ENCODE peak calls at places on chromosomes 4 and X, in five cellular contexts. One of them, this sample, is unnamed.

GRCh38 chrX:119775517-119776238 is 15.8 kb downstream of the RPL39 start:
- DNase-seq in epithelial cell of esophagus: no peak
- DNase-seq in left ventricle myocardium inferior: no peak
- DNase-seq in A673: no peak
- DNase-seq in cardiac muscle cell: no peak
- DNase-seq in this sample: no peak

GRCh38 chr4:149700272-149700671 is 115.4 kb downstream of the IQCM start:
- DNase-seq in epithelial cell of esophagus: no peak
- DNase-seq in left ventricle myocardium inferior: no peak
- DNase-seq in A673: no peak
- DNase-seq in cardiac muscle cell: no peak
- DNase-seq in this sample: no peak

GRCh38 chr4:124727331-124727730 is 14.8 kb upstream of the ANKRD50 start:
- DNase-seq in epithelial cell of esophagus: peak
- DNase-seq in left ventricle myocardium inferior: no peak
- DNase-seq in A673: no peak
- DNase-seq in cardiac muscle cell: no peak
- DNase-seq in this sample: no peak

GRCh38 chrX:141732031-141732430 is 33.5 kb upstream of the SPANXD start:
- DNase-seq in epithelial cell of esophagus: peak
- DNase-seq in left ventricle myocardium inferior: no peak
- DNase-seq in A673: no peak
- DNase-seq in cardiac muscle cell: no peak
- DNase-seq in this sample: no peak

GRCh38 chr4:90069151-90069550 is 58.0 kb upstream of the CCSER1 start:
- DNase-seq in epithelial cell of esophagus: peak
- DNase-seq in left ventricle myocardium inferior: no peak
- DNase-seq in A673: no peak
- DNase-seq in cardiac muscle cell: peak
- DNase-seq in this sample: peak

GRCh38 chr4:88008133-88008621 is 742 bp downstream of the PKD2 start:
- DNase-seq in epithelial cell of esophagus: peak
- DNase-seq in left ventricle myocardium inferior: peak
- DNase-seq in A673: peak
- DNase-seq in cardiac muscle cell: peak
- DNase-seq in this sample: peak

GRCh38 chr4:35559559-35560365 is 684.6 kb downstream of the ARAP2 start:
- DNase-seq in epithelial cell of esophagus: peak
- DNase-seq in left ventricle myocardium inferior: no peak
- DNase-seq in A673: no peak
- DNase-seq in cardiac muscle cell: no peak
- DNase-seq in this sample: no peak

GRCh38 chrX:39782276-39782675 is 315.5 kb downstream of the BCOR start:
- DNase-seq in epithelial cell of esophagus: no peak
- DNase-seq in left ventricle myocardium inferior: no peak
- DNase-seq in A673: no peak
- DNase-seq in cardiac muscle cell: no peak
- DNase-seq in this sample: no peak

GRCh38 chr4:41784191-41784979 is 35.9 kb upstream of the PHOX2B start:
- DNase-seq in epithelial cell of esophagus: no peak
- DNase-seq in left ventricle myocardium inferior: no peak
- DNase-seq in A673: no peak
- DNase-seq in cardiac muscle cell: no peak
- DNase-seq in this sample: no peak

GRCh38 chr4:75985116-75985515 is 5.6 kb downstream of the SDAD1 start:
- DNase-seq in epithelial cell of esophagus: peak
- DNase-seq in left ventricle myocardium inferior: no peak
- DNase-seq in A673: no peak
- DNase-seq in cardiac muscle cell: peak
- DNase-seq in this sample: no peak

GRCh38 chrX:139739138-139739537 is 31.2 kb upstream of the MCF2 start:
- DNase-seq in epithelial cell of esophagus: peak
- DNase-seq in left ventricle myocardium inferior: no peak
- DNase-seq in A673: no peak
- DNase-seq in cardiac muscle cell: peak
- DNase-seq in this sample: no peak

GRCh38 chr4:40562681-40563080 is 67.0 kb downstream of the RBM47 start:
- DNase-seq in epithelial cell of esophagus: peak
- DNase-seq in left ventricle myocardium inferior: no peak
- DNase-seq in A673: peak
- DNase-seq in cardiac muscle cell: no peak
- DNase-seq in this sample: no peak

GRCh38 chr4:41256740-41257256 is at the start of gene UCHL1:
- DNase-seq in epithelial cell of esophagus: no peak
- DNase-seq in left ventricle myocardium inferior: peak
- DNase-seq in A673: peak
- DNase-seq in cardiac muscle cell: peak
- DNase-seq in this sample: no peak

GRCh38 chr4:112645541-112646329 is 8.8 kb downstream of the LARP7 start:
- DNase-seq in epithelial cell of esophagus: no peak
- DNase-seq in left ventricle myocardium inferior: no peak
- DNase-seq in A673: no peak
- DNase-seq in cardiac muscle cell: no peak
- DNase-seq in this sample: no peak

GRCh38 chr4:6142935-6143602 is 57.3 kb downstream of the JAKMIP1 start:
- DNase-seq in epithelial cell of esophagus: no peak
- DNase-seq in left ventricle myocardium inferior: no peak
- DNase-seq in A673: no peak
- DNase-seq in cardiac muscle cell: no peak
- DNase-seq in this sample: no peak

GRCh38 chr4:141642711-141643110 is 6.3 kb downstream of the IL15 start:
- DNase-seq in epithelial cell of esophagus: peak
- DNase-seq in left ventricle myocardium inferior: no peak
- DNase-seq in A673: no peak
- DNase-seq in cardiac muscle cell: no peak
- DNase-seq in this sample: no peak

GRCh38 chrX:9942086-9942485 is 25.1 kb upstream of the CLDN34 start:
- DNase-seq in epithelial cell of esophagus: no peak
- DNase-seq in left ventricle myocardium inferior: no peak
- DNase-seq in A673: no peak
- DNase-seq in cardiac muscle cell: no peak
- DNase-seq in this sample: no peak

GRCh38 chrX:14095702-14096101 is 66.0 kb upstream of the GEMIN8 start:
- DNase-seq in epithelial cell of esophagus: peak
- DNase-seq in left ventricle myocardium inferior: no peak
- DNase-seq in A673: peak
- DNase-seq in cardiac muscle cell: peak
- DNase-seq in this sample: peak
- H3K4me3 ChIP-seq in epithelial cell of esophagus: no peak
- H3K4me3 ChIP-seq in left ventricle myocardium inferior: no peak
- H3K4me3 ChIP-seq in A673: no peak
- H3K4me3 ChIP-seq in cardiac muscle cell: no peak
- H3K4me3 ChIP-seq in this sample: no peak

DNA sequence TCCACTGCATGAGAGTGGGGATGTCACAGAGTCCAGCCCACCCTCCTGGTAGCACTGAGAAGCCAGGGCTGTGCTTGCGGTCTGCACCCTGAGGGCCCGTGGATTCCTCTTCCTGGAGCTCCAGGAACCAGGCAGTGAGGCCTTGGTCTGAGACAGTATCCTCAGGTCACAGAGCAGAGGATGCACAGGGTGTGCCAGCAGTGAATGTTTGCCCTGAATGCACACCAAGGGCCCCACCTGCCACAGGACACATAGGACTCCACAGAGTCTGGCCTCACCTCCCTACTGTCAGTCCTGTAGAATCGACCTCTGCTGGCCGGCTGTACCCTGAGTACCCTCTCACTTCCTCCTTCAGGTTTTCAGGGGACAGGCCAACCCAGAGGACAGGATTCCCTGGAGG is 2.7 kb downstream of the MAGEA1 start:
- DNase-seq in epithelial cell of esophagus: no peak
- DNase-seq in left ventricle myocardium inferior: no peak
- DNase-seq in A673: no peak
- DNase-seq in cardiac muscle cell: no peak
- DNase-seq in this sample: no peak
- H3K4me3 ChIP-seq in epithelial cell of esophagus: no peak
- H3K4me3 ChIP-seq in left ventricle myocardium inferior: no peak
- H3K4me3 ChIP-seq in A673: no peak
- H3K4me3 ChIP-seq in cardiac muscle cell: no peak
- H3K4me3 ChIP-seq in this sample: no peak

GRCh38 chr4:174918058-174918457 is at the start of gene ADAM29:
- DNase-seq in epithelial cell of esophagus: no peak
- DNase-seq in left ventricle myocardium inferior: no peak
- DNase-seq in A673: no peak
- DNase-seq in cardiac muscle cell: no peak
- DNase-seq in this sample: no peak
- H3K4me3 ChIP-seq in epithelial cell of esophagus: no peak
- H3K4me3 ChIP-seq in left ventricle myocardium inferior: no peak
- H3K4me3 ChIP-seq in A673: no peak
- H3K4me3 ChIP-seq in cardiac muscle cell: no peak
- H3K4me3 ChIP-seq in this sample: no peak

GRCh38 chr4:55154933-55155332 is 29.5 kb upstream of the KDR start:
- DNase-seq in epithelial cell of esophagus: no peak
- DNase-seq in left ventricle myocardium inferior: no peak
- DNase-seq in A673: no peak
- DNase-seq in cardiac muscle cell: no peak
- DNase-seq in this sample: no peak

GRCh38 chr4:55154290-55154880 is 29.0 kb upstream of the KDR start:
- DNase-seq in epithelial cell of esophagus: no peak
- DNase-seq in left ventricle myocardium inferior: no peak
- DNase-seq in A673: no peak
- DNase-seq in cardiac muscle cell: no peak
- DNase-seq in this sample: no peak

GRCh38 chr4:55158957-55159356 is 33.6 kb upstream of the KDR start:
- DNase-seq in epithelial cell of esophagus: no peak
- DNase-seq in left ventricle myocardium inferior: no peak
- DNase-seq in A673: no peak
- DNase-seq in cardiac muscle cell: no peak
- DNase-seq in this sample: no peak

GRCh38 chr4:55159851-55160250 is 34.5 kb upstream of the KDR start:
- DNase-seq in epithelial cell of esophagus: no peak
- DNase-seq in left ventricle myocardium inferior: no peak
- DNase-seq in A673: no peak
- DNase-seq in cardiac muscle cell: peak
- DNase-seq in this sample: no peak

DNA sequence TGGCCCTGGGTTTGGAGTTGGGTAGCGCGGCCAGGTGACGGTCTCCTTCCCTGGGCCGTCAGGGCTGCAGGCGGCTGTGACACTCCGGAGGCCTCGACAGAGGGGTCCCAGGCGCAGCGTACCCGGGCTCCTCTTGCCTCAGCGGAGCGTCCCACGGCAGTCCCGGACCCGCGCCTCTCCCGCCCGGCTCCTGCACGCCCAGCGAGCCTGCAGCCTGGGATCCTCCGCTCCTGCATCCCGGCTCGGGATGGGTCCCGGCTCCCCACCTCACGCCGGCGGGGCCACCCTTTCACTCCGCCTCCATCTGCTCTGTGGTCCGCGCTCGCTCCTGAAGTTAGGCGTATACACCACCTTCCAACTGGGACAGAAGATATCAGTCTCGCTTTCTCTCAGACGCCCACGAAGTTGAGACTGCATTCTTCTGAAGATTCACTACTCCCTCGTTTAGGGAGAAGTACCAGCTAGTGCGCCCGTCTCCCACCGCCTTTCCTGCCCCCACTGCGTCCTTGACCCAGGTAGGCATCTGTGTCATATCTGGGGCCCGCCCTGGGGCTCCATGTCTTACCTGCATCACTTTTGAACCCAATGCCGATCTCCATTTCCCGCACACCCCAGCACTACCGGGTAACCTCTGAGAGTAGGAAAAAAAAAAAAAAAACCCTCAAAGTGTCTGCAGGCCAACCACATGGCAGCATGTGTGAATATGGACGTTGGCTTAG is 32.3 kb upstream of the KDR start:
- DNase-seq in epithelial cell of esophagus: no peak
- DNase-seq in left ventricle myocardium inferior: no peak
- DNase-seq in A673: no peak
- DNase-seq in cardiac muscle cell: no peak
- DNase-seq in this sample: no peak
- H3K4me3 ChIP-seq in epithelial cell of esophagus: peak
- H3K4me3 ChIP-seq in left ventricle myocardium inferior: peak
- H3K4me3 ChIP-seq in A673: no peak
- H3K4me3 ChIP-seq in cardiac muscle cell: no peak
- H3K4me3 ChIP-seq in this sample: no peak

GRCh38 chr4:159227984-159228383 is 125.1 kb downstream of the RAPGEF2 start:
- DNase-seq in epithelial cell of esophagus: peak
- DNase-seq in left ventricle myocardium inferior: peak
- DNase-seq in A673: peak
- DNase-seq in cardiac muscle cell: peak
- DNase-seq in this sample: peak
- H3K4me3 ChIP-seq in epithelial cell of esophagus: peak
- H3K4me3 ChIP-seq in left ventricle myocardium inferior: peak
- H3K4me3 ChIP-seq in A673: no peak
- H3K4me3 ChIP-seq in cardiac muscle cell: peak
- H3K4me3 ChIP-seq in this sample: no peak

DNA sequence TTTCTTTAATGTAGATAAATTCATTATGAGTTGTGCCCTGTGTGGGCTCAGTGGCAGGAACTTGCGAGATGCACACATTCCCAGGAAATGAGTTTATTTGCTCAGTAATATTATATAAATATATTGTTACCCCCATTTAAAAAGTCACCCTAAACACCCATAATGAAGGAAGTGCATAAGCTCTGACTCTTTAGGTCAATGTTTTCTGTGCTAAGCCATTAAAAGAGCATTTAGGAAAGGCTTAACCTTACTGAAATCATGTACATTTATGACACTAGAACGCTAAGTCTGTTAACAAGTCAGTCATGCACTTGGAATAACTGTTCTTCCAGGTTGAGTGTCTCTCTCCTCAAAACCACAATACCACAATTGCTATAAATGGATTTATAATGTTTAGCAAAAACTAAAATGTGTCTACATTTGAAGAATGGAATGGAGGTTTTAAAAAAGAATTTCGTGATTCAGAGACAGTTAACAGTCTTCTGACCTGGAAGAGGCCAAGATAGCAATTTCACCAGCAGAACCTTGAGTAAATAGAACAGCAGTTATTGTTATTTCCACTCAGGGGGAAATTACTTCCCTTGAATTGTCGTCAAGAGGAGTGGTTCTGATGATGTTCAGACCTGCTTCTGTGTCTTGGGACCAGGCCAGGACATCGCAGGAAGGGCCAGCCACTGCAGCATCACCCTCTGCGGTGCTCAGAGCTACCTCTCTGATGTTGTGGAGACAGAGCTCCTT is 91.1 kb upstream of the VEGFC start:
- DNase-seq in epithelial cell of esophagus: peak
- DNase-seq in left ventricle myocardium inferior: no peak
- DNase-seq in A673: no peak
- DNase-seq in cardiac muscle cell: peak
- DNase-seq in this sample: no peak
- H3K4me3 ChIP-seq in epithelial cell of esophagus: no peak
- H3K4me3 ChIP-seq in left ventricle myocardium inferior: no peak
- H3K4me3 ChIP-seq in A673: no peak
- H3K4me3 ChIP-seq in cardiac muscle cell: no peak
- H3K4me3 ChIP-seq in this sample: no peak

This sample was measured in small intestine.